ENCODE peak calls at places on chromosomes 16 and 17, in ten cellular contexts. A, P, O, S, D, H, U, R, Z and J are unnamed samples.

GRCh38 chr17:57288034-57288752 is 31.9 kb downstream of the MSI2 start:
- DNase-seq in A (peak), P (no peak), O (no peak), S (peak), D (peak), H (no peak), U (no peak), R (no peak), Z (no peak), J (no peak)

GRCh38 chr16:27366687-27367462 is 35.1 kb upstream of the IL21R start:
- DNase-seq in A (no peak), P (no peak), O (no peak), S (peak), D (no peak), H (peak), U (no peak), R (no peak), Z (no peak), J (no peak)

GRCh38 chr16:89365044-89365467 is 125.3 kb downstream of the ANKRD11 start:
- DNase-seq in A (no peak), P (no peak), O (peak), S (no peak), D (peak), H (no peak), U (no peak), R (no peak), Z (peak), J (no peak)

GRCh38 chr17:19386974-19387920 is at the start of gene MFAP4:
- DNase-seq in A (peak), P (no peak), O (peak), S (peak), D (peak), H (peak), U (peak), R (peak), Z (peak), J (no peak)

GRCh38 chr17:10870651-10871050 is 32.8 kb upstream of the PIRT start:
- DNase-seq in A (no peak), P (no peak), O (no peak), S (no peak), D (no peak), H (no peak), U (no peak), R (no peak), Z (no peak), J (no peak)

GRCh38 chr17:17541640-17542001 is 45.4 kb upstream of the RASD1 start:
- DNase-seq in A (no peak), P (no peak), O (no peak), S (no peak), D (no peak), H (no peak), U (no peak), R (no peak), Z (no peak), J (no peak)

GRCh38 chr17:31388351-31388750 is 3.1 kb upstream of the RAB11FIP4 start:
- DNase-seq in A (no peak), P (no peak), O (no peak), S (no peak), D (no peak), H (no peak), U (no peak), R (no peak), Z (no peak), J (no peak)

GRCh38 chr16:30122621-30123160 is 329 bp downstream of the MAPK3 start:
- DNase-seq in A (no peak), P (no peak), O (no peak), S (peak), D (no peak), H (peak), U (peak), R (no peak), Z (no peak), J (no peak)

GRCh38 chr16:50534958-50535357 is 13.2 kb upstream of the NKD1 start:
- DNase-seq in A (no peak), P (no peak), O (no peak), S (no peak), D (no peak), H (peak), U (peak), R (no peak), Z (no peak), J (no peak)